ENCODE peak calls at places on chromosome 11, in seven cellular contexts. One of them, this sample, is unnamed.

GRCh38 chr11:9875402-9875801 is 211.5 kb downstream of the SWAP70 start:
- DNase-seq in amygdala: no peak
- DNase-seq in A673: no peak
- DNase-seq in dermis blood vessel endothelial cell: no peak
- DNase-seq in frontal cortex: no peak
- DNase-seq in GM12865: no peak
- DNase-seq in mesendoderm: no peak
- DNase-seq in this sample: no peak

GRCh38 chr11:65251476-65251875 is 10.3 kb upstream of the POLA2 start:
- DNase-seq in GM12865: no peak
- DNase-seq in amygdala: no peak
- DNase-seq in A673: no peak
- DNase-seq in mesendoderm: no peak
- DNase-seq in frontal cortex: no peak
- DNase-seq in dermis blood vessel endothelial cell: no peak
- DNase-seq in this sample: no peak

GRCh38 chr11:59207988-59208432 is 4.7 kb downstream of the MPEG1 start:
- DNase-seq in mesendoderm: peak
- DNase-seq in amygdala: no peak
- DNase-seq in A673: peak
- DNase-seq in GM12865: peak
- DNase-seq in frontal cortex: no peak
- DNase-seq in dermis blood vessel endothelial cell: peak
- DNase-seq in this sample: no peak

GRCh38 chr11:74288161-74288560 is 23.3 kb downstream of the P4HA3 start:
- DNase-seq in frontal cortex: no peak
- DNase-seq in A673: peak
- DNase-seq in mesendoderm: no peak
- DNase-seq in dermis blood vessel endothelial cell: peak
- DNase-seq in amygdala: no peak
- DNase-seq in GM12865: no peak
- DNase-seq in this sample: no peak

GRCh38 chr11:69721745-69722144 is 17.9 kb upstream of the FGF19 start:
- DNase-seq in amygdala: no peak
- DNase-seq in dermis blood vessel endothelial cell: no peak
- DNase-seq in A673: no peak
- DNase-seq in frontal cortex: no peak
- DNase-seq in mesendoderm: no peak
- DNase-seq in GM12865: no peak
- DNase-seq in this sample: no peak

GRCh38 chr11:77093987-77094840 is 8.4 kb upstream of the OMP start:
- DNase-seq in GM12865: no peak
- DNase-seq in amygdala: no peak
- DNase-seq in A673: no peak
- DNase-seq in dermis blood vessel endothelial cell: no peak
- DNase-seq in mesendoderm: no peak
- DNase-seq in frontal cortex: no peak
- DNase-seq in this sample: peak

GRCh38 chr11:125261471-125262087 is 97.0 kb downstream of the PKNOX2 start:
- DNase-seq in frontal cortex: no peak
- DNase-seq in dermis blood vessel endothelial cell: no peak
- DNase-seq in A673: no peak
- DNase-seq in amygdala: no peak
- DNase-seq in GM12865: no peak
- DNase-seq in mesendoderm: peak
- DNase-seq in this sample: no peak

GRCh38 chr11:125724125-125724524 is 22.0 kb upstream of the PATE1 start:
- DNase-seq in A673: peak
- DNase-seq in mesendoderm: peak
- DNase-seq in frontal cortex: no peak
- DNase-seq in amygdala: no peak
- DNase-seq in dermis blood vessel endothelial cell: peak
- DNase-seq in GM12865: no peak
- DNase-seq in this sample: no peak

GRCh38 chr11:126123686-126124085 is 61.0 kb upstream of the CDON start:
- DNase-seq in amygdala: no peak
- DNase-seq in GM12865: no peak
- DNase-seq in frontal cortex: no peak
- DNase-seq in mesendoderm: no peak
- DNase-seq in dermis blood vessel endothelial cell: no peak
- DNase-seq in A673: peak
- DNase-seq in this sample: no peak

GRCh38 chr11:43399983-43400630 is 41.4 kb downstream of the TTC17 start:
- DNase-seq in dermis blood vessel endothelial cell: no peak
- DNase-seq in mesendoderm: peak
- DNase-seq in frontal cortex: no peak
- DNase-seq in A673: no peak
- DNase-seq in amygdala: no peak
- DNase-seq in GM12865: no peak
- DNase-seq in this sample: no peak

GRCh38 chr11:119318240-119319135 is 1.6 kb upstream of the MCAM start:
- DNase-seq in amygdala: no peak
- DNase-seq in mesendoderm: peak
- DNase-seq in frontal cortex: no peak
- DNase-seq in GM12865: peak
- DNase-seq in A673: no peak
- DNase-seq in dermis blood vessel endothelial cell: peak
- DNase-seq in this sample: no peak

GRCh38 chr11:88213406-88213805 is 38.2 kb upstream of the RAB38 start:
- DNase-seq in frontal cortex: no peak
- DNase-seq in dermis blood vessel endothelial cell: no peak
- DNase-seq in A673: no peak
- DNase-seq in mesendoderm: no peak
- DNase-seq in amygdala: no peak
- DNase-seq in GM12865: no peak
- DNase-seq in this sample: no peak

GRCh38 chr11:19725379-19726079 is 12.9 kb downstream of the NAV2 start:
- DNase-seq in GM12865: no peak
- DNase-seq in amygdala: no peak
- DNase-seq in frontal cortex: no peak
- DNase-seq in mesendoderm: peak
- DNase-seq in A673: no peak
- DNase-seq in dermis blood vessel endothelial cell: no peak
- DNase-seq in this sample: no peak

GRCh38 chr11:79062814-79063762 is 377.7 kb downstream of the TENM4 start:
- DNase-seq in frontal cortex: no peak
- DNase-seq in mesendoderm: peak
- DNase-seq in GM12865: peak
- DNase-seq in A673: peak
- DNase-seq in amygdala: no peak
- DNase-seq in dermis blood vessel endothelial cell: peak
- DNase-seq in this sample: no peak